ENCODE peak calls at places on chromosome 15, in nine cellular contexts. H is mesothelial cell of epicardium, E is thoracic aorta, A is ascending aorta, X is fibroblast of lung, G is nephron progenitor cell, S is progenitor cell of endocrine pancreas, V is D721Med, Q is HCT116. I is an unnamed sample.

GRCh38 chr15:80160570-80161156 is 7.9 kb downstream of the FAH start:
- DNase-seq in X (peak), G (no peak), H (no peak), V (no peak), E (no peak), A (peak), S (no peak), Q (no peak), I (peak)

GRCh38 chr15:80228959-80229610 is 22.9 kb downstream of the CTXND1 start:
- DNase-seq in S (no peak), E (no peak), H (no peak), Q (no peak), G (no peak), A (no peak), V (no peak), X (peak), I (no peak)

GRCh38 chr15:82313446-82313845 is 35.8 kb downstream of the GOLGA6L10 start:
- DNase-seq in H (no peak), G (no peak), Q (no peak), A (no peak), X (no peak), S (no peak), E (no peak), V (no peak), I (no peak)

GRCh38 chr15:97748576-97748975 is 211.9 kb upstream of the ARRDC4 start:
- DNase-seq in Q (no peak), G (no peak), H (no peak), S (no peak), X (no peak), E (no peak), A (no peak), V (no peak), I (no peak)

GRCh38 chr15:70245932-70246622 is 148.4 kb upstream of the TLE3 start:
- DNase-seq in E (no peak), Q (peak), A (no peak), X (peak), H (no peak), G (no peak), V (no peak), S (no peak), I (no peak)

GRCh38 chr15:100986158-100986896 is 67.2 kb downstream of the LRRK1 start:
- DNase-seq in G (no peak), V (no peak), S (no peak), Q (no peak), E (no peak), H (no peak), A (no peak), X (no peak), I (no peak)

GRCh38 chr15:101482526-101483371 is 6.8 kb downstream of the PCSK6 start:
- DNase-seq in H (no peak), S (no peak), G (no peak), X (no peak), A (no peak), E (no peak), Q (no peak), V (no peak), I (no peak)

GRCh38 chr15:40857601-40858351 is 13.9 kb downstream of the SPINT1 start:
- DNase-seq in E (peak), A (peak), G (peak), V (peak), S (peak), X (peak), Q (no peak), H (peak), I (no peak)

GRCh38 chr15:101353240-101353639 is 58.2 kb upstream of the SNRPA1 start:
- DNase-seq in S (no peak), X (no peak), E (no peak), G (no peak), Q (no peak), H (no peak), A (no peak), V (no peak), I (no peak)

GRCh38 chr15:84992157-84992940 is 10.7 kb downstream of the PDE8A start:
- DNase-seq in E (no peak), H (no peak), Q (peak), A (peak), S (no peak), G (no peak), V (no peak), X (peak), I (no peak)

GRCh38 chr15:38190501-38190900 is 62.1 kb upstream of the SPRED1 start:
- DNase-seq in V (no peak), Q (no peak), X (no peak), H (no peak), E (no peak), A (no peak), S (no peak), G (no peak), I (no peak)

GRCh38 chr15:66745530-66746230 is 43.6 kb downstream of the SMAD6 start:
- DNase-seq in E (no peak), A (no peak), X (no peak), Q (no peak), H (no peak), V (no peak), S (no peak), G (no peak), I (no peak)

GRCh38 chr15:67043939-67044771 is 21.2 kb upstream of the SMAD3 start:
- DNase-seq in V (no peak), H (no peak), E (no peak), A (peak), S (no peak), Q (no peak), G (no peak), X (peak), I (no peak)

GRCh38 chr15:72112111-72112510 is 5.8 kb downstream of the MYO9A start:
- DNase-seq in Q (no peak), A (no peak), H (no peak), X (peak), V (no peak), S (no peak), G (no peak), E (no peak), I (no peak)

GRCh38 chr15:72994778-72995177 is 57.5 kb upstream of the NEO1 start:
- DNase-seq in V (peak), G (no peak), S (no peak), H (no peak), X (no peak), E (no peak), A (no peak), Q (no peak), I (no peak)

GRCh38 chr15:82263350-82263749 is 732 bp downstream of the SAXO2 start:
- DNase-seq in H (no peak), Q (no peak), X (no peak), E (no peak), G (no peak), A (no peak), V (no peak), S (no peak), I (no peak)

GRCh38 chr15:31255176-31255510 is 71.5 kb upstream of the KLF13 start:
- DNase-seq in H (no peak), E (no peak), X (no peak), G (no peak), V (no peak), S (no peak), A (no peak), Q (no peak), I (no peak)

GRCh38 chr15:40846846-40847224 is 3.0 kb downstream of the SPINT1 start:
- DNase-seq in S (no peak), X (no peak), E (no peak), G (no peak), V (no peak), H (no peak), Q (no peak), A (no peak), I (no peak)

GRCh38 chr15:67136802-67137201 is 71.4 kb downstream of the SMAD3 start:
- DNase-seq in V (no peak), S (no peak), G (no peak), H (no peak), A (no peak), X (no peak), Q (no peak), E (no peak), I (no peak)

GRCh38 chr15:37981781-37982180 is 47.3 kb downstream of the TMCO5A start:
- DNase-seq in Q (peak), A (no peak), G (no peak), E (no peak), X (peak), S (no peak), V (no peak), H (no peak), I (no peak)

GRCh38 chr15:92928351-92928750 is 28.2 kb downstream of the CHD2 start:
- DNase-seq in A (no peak), Q (no peak), H (no peak), G (no peak), X (no peak), S (no peak), V (no peak), E (no peak), I (no peak)

GRCh38 chr15:71409541-71409940 is 294.3 kb downstream of the THSD4 start:
- DNase-seq in G (no peak), Q (no peak), E (no peak), X (no peak), H (no peak), S (no peak), A (no peak), V (no peak), I (no peak)

GRCh38 chr15:85550283-85550682 is 169.9 kb downstream of the AKAP13 start:
- DNase-seq in G (no peak), S (no peak), H (no peak), V (no peak), A (no peak), Q (no peak), E (no peak), X (no peak), I (no peak)

GRCh38 chr15:70048578-70048977 is 49.1 kb downstream of the TLE3 start:
- DNase-seq in G (no peak), A (no peak), Q (no peak), V (no peak), E (no peak), X (no peak), S (no peak), H (no peak), I (no peak)

GRCh38 chr15:77023576-77024272 is 28.8 kb downstream of the PSTPIP1 start:
- DNase-seq in V (no peak), E (no peak), X (no peak), H (peak), G (no peak), Q (no peak), A (no peak), S (no peak), I (no peak)

GRCh38 chr15:59200560-59200959 is 6.1 kb upstream of the LDHAL6B start:
- DNase-seq in H (no peak), X (no peak), E (no peak), V (no peak), Q (no peak), A (no peak), G (no peak), S (no peak), I (no peak)

DNA sequence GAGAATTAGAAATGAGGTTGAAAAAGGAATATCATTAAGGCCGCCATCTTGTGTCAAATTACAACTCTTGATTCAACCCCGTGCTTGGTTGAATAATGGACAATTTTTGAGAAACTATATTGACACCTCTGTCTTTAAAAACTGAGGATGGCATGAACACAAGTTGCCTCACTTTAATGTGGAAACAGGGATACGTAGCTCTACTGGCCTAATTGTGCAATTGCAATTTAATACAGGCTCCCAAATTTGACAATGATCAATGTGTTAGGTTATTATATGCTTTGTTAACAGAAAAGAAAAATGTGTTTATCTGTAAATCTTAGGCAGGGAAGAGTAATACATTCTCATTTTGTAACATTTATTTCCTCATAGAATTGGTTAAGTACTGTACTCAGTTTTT is 77.1 kb upstream of the MCTP2 start:
- DNase-seq in S (no peak), E (no peak), G (no peak), V (no peak), Q (no peak), X (no peak), A (no peak), H (no peak), I (no peak)
- TF ChIP-seq CTCF in S (no peak), E (no peak), G (no peak), V (no peak), Q (peak), X (no peak), A (no peak), H (no peak), I (no peak)

GRCh38 chr15:60672400-60672799 is 193.5 kb upstream of the ICE2 start:
- DNase-seq in A (no peak), Q (no peak), H (no peak), G (no peak), V (no peak), X (no peak), E (no peak), S (no peak), I (no peak)
- TF ChIP-seq CTCF in A (no peak), Q (no peak), H (no peak), G (no peak), V (peak), X (no peak), E (no peak), S (no peak), I (no peak)

GRCh38 chr15:83837946-83838571 is 184.1 kb downstream of the ADAMTSL3 start:
- DNase-seq in X (peak), A (no peak), G (peak), V (no peak), H (no peak), Q (peak), E (no peak), S (peak), I (no peak)
- TF ChIP-seq CTCF in X (peak), A (peak), G (peak), V (peak), H (peak), Q (peak), E (peak), S (peak), I (peak)

GRCh38 chr15:64861331-64861730 is 19.6 kb downstream of the PLEKHO2 start:
- DNase-seq in V (no peak), Q (no peak), A (no peak), E (no peak), G (no peak), S (no peak), H (no peak), X (no peak), I (no peak)
- TF ChIP-seq CTCF in V (no peak), Q (no peak), A (no peak), E (no peak), G (no peak), S (no peak), H (no peak), X (no peak), I (no peak)

DNA sequence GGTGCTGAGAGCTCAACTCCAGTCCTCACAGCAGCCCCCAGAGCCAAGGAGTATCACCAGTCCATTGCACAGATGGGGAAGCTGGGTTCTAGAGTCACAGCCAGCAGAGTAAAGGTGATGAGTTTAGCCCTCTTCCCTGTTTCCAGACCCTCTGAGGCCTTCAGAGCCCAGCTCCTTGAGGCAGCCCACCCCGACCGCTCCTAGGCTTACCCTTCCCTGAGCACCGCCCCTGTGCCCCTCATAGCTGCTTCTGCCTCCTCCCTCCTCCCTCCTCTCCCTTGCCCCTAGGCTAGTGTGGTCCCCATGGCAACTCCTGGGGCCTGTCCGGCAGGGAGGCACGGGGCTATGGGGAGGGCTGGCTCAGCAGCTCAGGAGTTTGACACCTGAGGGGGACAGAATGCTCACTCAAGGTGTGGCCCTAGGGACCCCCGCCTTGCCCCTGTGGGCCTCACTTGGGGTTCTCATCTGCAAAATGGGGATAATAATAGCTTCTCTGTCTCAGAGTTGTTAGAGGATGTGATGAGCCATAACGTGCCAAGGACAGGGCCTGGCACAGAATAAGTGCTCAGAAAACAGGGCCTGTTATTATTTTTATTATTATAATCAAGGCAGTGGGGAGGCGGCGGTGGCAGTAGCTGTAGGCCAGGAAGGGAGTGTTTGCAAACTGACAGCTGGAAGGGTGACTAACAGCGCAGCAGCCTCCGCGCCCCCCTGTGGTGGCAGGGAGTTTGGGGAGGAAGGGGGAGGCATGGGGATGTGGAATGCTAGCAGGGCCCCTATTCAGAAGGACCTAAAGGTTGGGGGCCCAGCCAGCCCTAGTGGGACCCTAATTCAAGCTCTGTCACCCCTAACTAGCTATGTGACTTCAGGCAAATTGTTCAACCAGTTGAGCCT is 11.5 kb downstream of the CSK start:
- DNase-seq in A (no peak), X (no peak), G (no peak), E (no peak), S (no peak), V (no peak), Q (no peak), H (no peak), I (no peak)
- TF ChIP-seq CTCF in A (no peak), X (peak), G (no peak), E (no peak), S (no peak), V (no peak), Q (no peak), H (no peak), I (no peak)

DNA sequence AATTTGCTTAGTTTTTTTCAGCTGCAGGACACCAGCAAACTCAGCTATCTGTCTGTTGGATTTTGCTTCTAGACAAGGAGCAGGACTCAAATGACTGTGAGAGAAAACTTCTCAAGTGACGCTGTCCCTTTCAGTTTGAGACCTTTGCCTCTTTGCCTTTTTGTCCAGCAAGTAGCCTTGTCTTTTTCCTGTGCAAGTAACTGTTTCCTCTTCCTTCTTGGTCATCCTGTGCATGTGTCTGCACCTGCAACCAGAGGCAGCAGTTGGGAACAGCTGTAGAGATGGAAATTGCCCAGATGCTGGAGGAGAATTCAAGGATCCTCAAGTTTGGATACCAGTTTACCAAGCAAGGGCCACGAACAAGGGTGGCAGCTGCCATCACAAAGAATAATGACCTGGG is 23.3 kb upstream of the TMOD3 start:
- DNase-seq in V (no peak), H (no peak), S (no peak), Q (no peak), A (no peak), E (no peak), X (no peak), G (no peak), I (no peak)
- TF ChIP-seq CTCF in V (no peak), H (no peak), S (no peak), Q (no peak), A (no peak), E (no peak), X (no peak), G (no peak), I (no peak)

GRCh38 chr15:52218816-52219215 is 27.6 kb upstream of the GNB5 start:
- DNase-seq in E (no peak), Q (no peak), V (no peak), X (no peak), G (no peak), A (no peak), S (no peak), H (no peak), I (no peak)

GRCh38 chr15:52214553-52214952 is 23.4 kb upstream of the GNB5 start:
- DNase-seq in X (no peak), S (no peak), G (no peak), A (no peak), E (no peak), Q (no peak), H (no peak), V (no peak), I (no peak)

GRCh38 chr15:52220896-52221660 is 29.9 kb upstream of the GNB5 start:
- DNase-seq in E (no peak), A (no peak), S (no peak), X (no peak), H (no peak), G (no peak), V (no peak), Q (no peak), I (no peak)

GRCh38 chr15:52220251-52220650 is 29.1 kb upstream of the GNB5 start:
- DNase-seq in H (no peak), A (no peak), E (no peak), Q (no peak), X (no peak), S (no peak), G (no peak), V (no peak), I (no peak)

GRCh38 chr15:52217186-52217585 is 26.0 kb upstream of the GNB5 start:
- DNase-seq in H (no peak), Q (no peak), E (no peak), X (no peak), A (no peak), G (peak), V (no peak), S (no peak), I (no peak)
- TF ChIP-seq CTCF in H (no peak), Q (peak), E (no peak), X (no peak), A (no peak), G (peak), V (peak), S (peak), I (no peak)

DNA sequence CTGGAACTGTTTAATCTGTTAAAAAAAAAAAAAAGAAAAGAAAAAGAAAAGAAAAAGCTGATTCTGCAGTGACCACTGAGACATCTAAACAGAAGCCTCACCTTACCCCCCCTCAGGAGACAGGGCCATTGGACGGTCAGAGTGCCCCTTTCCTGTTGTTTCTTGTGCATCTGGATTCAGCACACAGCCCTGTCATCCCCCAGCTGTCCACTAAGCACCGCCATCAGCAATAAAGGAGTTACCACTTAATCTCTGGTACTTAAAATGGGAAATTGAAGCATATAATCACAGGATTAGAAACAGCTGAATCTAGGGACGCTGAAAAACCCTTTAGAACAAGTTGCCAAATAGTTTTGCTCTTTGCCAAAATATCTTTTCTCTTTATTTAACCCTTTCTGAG is 62.5 kb downstream of the TRIM69 start:
- DNase-seq in A (no peak), S (no peak), E (no peak), Q (peak), H (no peak), V (peak), G (no peak), X (no peak), I (no peak)
- TF ChIP-seq CTCF in A (no peak), S (peak), E (no peak), Q (peak), H (no peak), V (peak), G (peak), X (no peak), I (no peak)

GRCh38 chr15:90233701-90234518 is at the start of the genes CIB1 and GDPGP1:
- DNase-seq in E (peak), H (peak), X (peak), A (peak), G (peak), V (peak), Q (peak), S (peak), I (peak)
- TF ChIP-seq CTCF in E (no peak), H (peak), X (no peak), A (no peak), G (no peak), V (no peak), Q (no peak), S (no peak), I (no peak)